ENCODE peak calls at places on chromosomes 5 and 9, in four cellular contexts. F is RWPE1, H is fibroblast of the aortic adventitia, B is left lung. K is an unnamed sample.

GRCh38 chr5:146003852-146004251 is 67.5 kb downstream of the SH3RF2 start:
- DNase-seq in F (no peak), H (no peak), B (no peak), K (no peak)

GRCh38 chr5:172175263-172175719 is 12.7 kb downstream of the STK10 start:
- DNase-seq in F (no peak), H (no peak), B (peak; percentile 83), K (no peak)

GRCh38 chr5:107414802-107415201 is 255.9 kb downstream of the EFNA5 start:
- DNase-seq in F (no peak), H (no peak), B (no peak), K (no peak)

GRCh38 chr5:153147891-153148623 is 342.4 kb upstream of the GRIA1 start:
- DNase-seq in F (peak; percentile 63), H (peak; percentile 18), B (no peak), K (no peak)

GRCh38 chr5:173458819-173459218 is 130.6 kb upstream of the STC2 start:
- DNase-seq in F (no peak), H (peak; percentile 78), B (no peak), K (no peak)

GRCh38 chr9:132919609-132920268 is 24.7 kb downstream of the TSC1 start:
- DNase-seq in F (no peak), H (no peak), B (no peak), K (no peak)

GRCh38 chr9:72134801-72135200 is 14.4 kb upstream of the GDA start:
- DNase-seq in F (no peak), H (no peak), B (no peak), K (no peak)

GRCh38 chr5:134506054-134507039 is 19.1 kb upstream of the JADE2 start:
- DNase-seq in F (peak; percentile 55), H (no peak), B (peak; percentile 86), K (no peak)

GRCh38 chr5:66015296-66015960 is 89.1 kb downstream of the ERBIN start:
- DNase-seq in F (no peak), H (peak; percentile 35), B (no peak), K (no peak)

GRCh38 chr9:88174324-88174723 is 36.0 kb upstream of the SPATA31C2 start:
- DNase-seq in F (no peak), H (no peak), B (no peak), K (no peak)

GRCh38 chr9:137647096-137647709 is 28.4 kb downstream of the EHMT1 start:
- DNase-seq in F (no peak), H (no peak), B (no peak), K (no peak)

GRCh38 chr5:67648201-67648671 is 451.6 kb upstream of the CD180 start:
- DNase-seq in F (no peak), H (peak; percentile 97), B (peak; percentile 48), K (no peak)

DNA sequence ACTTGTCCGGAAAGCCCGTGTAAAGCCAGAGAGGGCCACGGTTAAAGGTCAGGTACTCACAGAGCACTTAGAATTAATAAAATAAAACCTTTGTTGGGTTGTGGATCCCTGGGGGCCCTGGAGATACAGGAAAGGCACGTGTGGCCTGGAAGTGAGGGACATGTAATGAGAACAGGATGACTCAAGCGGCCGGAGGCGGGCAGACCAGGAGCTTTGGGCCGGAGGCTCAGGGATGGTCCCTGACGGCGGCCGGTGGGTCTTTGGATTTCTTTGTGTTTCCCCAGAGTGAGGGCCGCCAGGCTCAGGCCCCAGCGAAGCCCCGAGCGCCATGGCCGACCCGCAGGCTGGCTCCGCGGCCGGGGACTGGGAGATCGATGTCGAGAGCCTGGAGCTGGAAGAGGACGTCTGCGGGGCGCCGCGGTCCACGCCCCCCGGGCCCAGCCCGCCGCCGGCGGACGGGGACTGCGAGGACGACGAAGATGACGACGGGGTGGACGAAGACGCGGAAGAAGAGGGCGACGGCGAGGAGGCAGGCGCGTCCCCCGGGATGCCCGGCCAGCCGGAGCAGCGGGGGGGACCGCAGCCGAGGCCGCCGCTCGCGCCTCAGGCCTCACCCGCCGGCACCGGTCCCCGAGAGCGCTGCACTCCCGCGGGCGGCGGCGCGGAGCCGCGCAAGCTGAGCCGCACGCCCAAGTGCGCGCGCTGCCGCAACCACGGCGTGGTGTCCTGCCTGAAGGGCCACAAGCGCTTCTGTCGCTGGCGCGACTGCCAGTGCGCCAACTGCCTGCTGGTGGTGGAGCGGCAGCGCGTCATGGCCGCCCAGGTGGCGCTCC is 1.3 kb downstream of the DMRT2 start:
- DNase-seq in F (no peak), H (no peak), B (no peak), K (no peak)
- TF ChIP-seq CTCF in F (peak; percentile 15), H (no peak), B (no peak), K (no peak)

DNA sequence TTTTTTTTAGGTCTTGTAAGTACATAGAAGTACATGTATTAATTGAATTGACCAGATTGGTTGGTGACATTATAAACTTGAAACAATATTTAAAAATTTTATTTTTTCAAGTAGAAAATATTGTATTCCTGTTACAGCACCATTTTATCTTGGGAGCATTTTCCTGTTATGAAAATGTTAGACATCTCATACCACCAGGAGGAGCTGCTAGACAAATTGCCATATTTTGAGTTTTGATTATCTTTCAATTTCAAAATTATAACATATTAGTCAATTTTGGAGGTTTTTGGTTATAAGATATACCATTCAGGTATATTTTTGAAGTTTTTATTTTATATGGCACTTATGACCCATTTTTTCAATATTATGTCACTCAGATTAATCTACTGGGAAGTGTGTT is 84.4 kb downstream of the CNTLN start:
- DNase-seq in F (no peak), H (peak; percentile 13), B (no peak), K (no peak)
- TF ChIP-seq CTCF in F (peak; percentile 27), H (peak; percentile 34), B (peak; percentile 13), K (no peak)

GRCh38 chr9:107710988-107711387 is 221.4 kb upstream of the KLF4 start:
- DNase-seq in F (no peak), H (no peak), B (no peak), K (no peak)

GRCh38 chr9:107710552-107710951 is 221.0 kb upstream of the KLF4 start:
- DNase-seq in F (no peak), H (no peak), B (no peak), K (no peak)

GRCh38 chr9:107708786-107709185 is 219.2 kb upstream of the KLF4 start:
- DNase-seq in F (no peak), H (no peak), B (no peak), K (no peak)

GRCh38 chr9:107711528-107711927 is 222.0 kb upstream of the KLF4 start:
- DNase-seq in F (peak; percentile 94), H (peak; percentile 93), B (no peak), K (no peak)

DNA sequence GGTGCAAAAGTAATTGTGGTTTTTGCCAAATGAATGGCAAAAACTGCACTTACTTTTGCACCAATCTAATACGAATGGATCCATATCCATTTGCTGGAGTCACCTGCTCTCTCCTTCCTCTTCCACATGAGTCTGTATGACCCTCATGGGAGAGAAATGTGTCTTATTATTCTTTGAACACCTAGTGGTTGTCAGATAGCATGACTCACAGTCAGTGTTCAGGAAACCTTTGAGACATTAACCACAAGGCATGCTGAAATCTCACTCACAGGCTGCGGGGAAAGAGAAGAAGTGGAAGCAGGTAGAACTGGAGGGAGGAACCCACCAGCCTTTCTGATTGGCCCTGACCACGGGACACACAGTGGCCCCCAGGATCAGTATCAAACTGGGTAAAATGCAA is 222.8 kb upstream of the KLF4 start:
- DNase-seq in F (peak; percentile 94), H (peak; percentile 35), B (no peak), K (no peak)
- TF ChIP-seq CTCF in F (no peak), H (no peak), B (no peak), K (no peak)

DNA sequence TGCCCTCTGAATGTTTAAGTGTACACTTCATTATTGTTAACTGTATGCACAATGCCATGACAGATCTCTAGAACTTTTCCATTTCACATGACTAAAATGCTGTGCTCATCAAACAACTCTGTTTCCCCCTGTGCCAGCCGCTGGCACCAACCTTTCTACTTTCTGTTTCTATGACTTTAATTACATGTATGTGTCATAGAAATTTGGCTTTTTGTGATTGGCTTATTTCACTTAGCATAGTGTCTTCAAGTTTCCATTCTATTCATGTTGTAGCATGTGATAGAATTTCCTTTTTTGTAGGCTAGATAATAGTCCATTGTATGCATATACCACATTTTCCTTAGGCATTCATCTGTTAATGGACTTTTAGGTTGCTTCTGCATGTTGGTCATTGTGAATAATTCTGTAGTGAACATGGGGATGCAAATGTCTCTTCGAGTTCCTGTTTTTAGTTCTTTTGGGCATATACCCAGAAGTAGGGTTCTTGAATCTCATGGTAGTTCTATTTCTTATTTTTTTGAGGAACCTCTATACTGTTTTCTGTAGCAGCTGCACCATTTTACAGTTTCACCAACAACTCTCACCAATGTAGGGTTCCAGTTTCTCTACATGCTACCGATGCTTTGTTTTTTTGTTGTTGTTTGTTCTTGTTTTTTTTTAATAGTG is 184.4 kb upstream of the DMRT1 start:
- DNase-seq in F (no peak), H (no peak), B (no peak), K (no peak)
- TF ChIP-seq CTCF in F (no peak), H (no peak), B (no peak), K (no peak)

DNA sequence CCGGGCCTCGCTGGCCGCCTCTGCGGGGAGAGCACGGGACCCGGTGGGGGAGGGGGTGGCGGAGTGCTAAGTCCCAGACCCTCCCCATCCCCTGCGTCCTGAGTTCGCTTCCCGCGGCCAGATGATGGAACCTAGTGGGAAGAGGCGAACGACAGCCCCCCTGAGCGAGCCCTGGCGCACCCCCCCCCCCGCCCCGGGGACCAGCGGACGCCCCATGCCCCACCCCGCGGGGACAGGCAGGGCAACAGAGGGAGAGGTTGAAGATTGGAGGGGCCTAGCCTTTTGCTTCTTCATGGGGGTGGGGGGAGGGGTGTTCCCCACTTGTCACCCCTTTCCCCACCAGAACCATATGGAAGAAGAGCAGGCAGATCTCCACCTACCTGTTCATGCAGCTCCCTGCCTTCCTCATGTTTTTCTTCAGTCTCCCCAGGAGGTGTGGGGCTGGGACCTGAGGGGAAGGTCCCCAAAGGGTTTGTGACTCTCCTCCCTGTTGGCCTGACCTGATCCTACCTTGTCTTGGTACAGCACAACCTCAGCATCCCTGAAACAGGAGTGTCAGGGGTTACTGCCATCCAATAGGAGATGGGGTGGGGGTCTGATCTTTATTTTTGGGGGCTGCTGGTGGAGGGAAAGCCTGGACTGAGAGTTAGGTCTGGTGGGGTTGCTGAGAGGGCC is 482 bp downstream of the FAM53C start:
- DNase-seq in F (no peak), H (no peak), B (no peak), K (no peak)
- TF ChIP-seq CTCF in F (no peak), H (no peak), B (no peak), K (no peak)

K was measured in omental fat pad.